ENCODE peak calls at places on chromosomes 3 and 15, in six cellular contexts. H, R, J, P, Z and I are unnamed samples. For H3K36me3 and H3K4me1, the result is how much of the 10 kb centered on the place peaks cover.

GRCh38 chr3:73029321-73029796 is 32.1 kb upstream of the EBLN2 start:
- DNase-seq in J (no peak), H (no peak), Z (no peak), R (no peak), P (no peak), I (no peak)

GRCh38 chr3:56878046-56878445 is 76.3 kb upstream of the ARHGEF3 start:
- DNase-seq in J (no peak), P (peak), Z (no peak), H (no peak), R (no peak), I (no peak)

GRCh38 chr3:161372321-161373260 is 1.3 kb upstream of the SPTSSB start:
- DNase-seq in J (no peak), P (peak), H (peak), Z (peak), R (no peak), I (peak)

GRCh38 chr3:120445654-120446053 is 5.1 kb downstream of the FSTL1 start:
- DNase-seq in J (no peak), P (no peak), R (no peak), Z (no peak), H (no peak), I (no peak)

GRCh38 chr3:69738291-69738690 is 973 bp upstream of the MITF start:
- DNase-seq in J (no peak), P (peak), R (no peak), Z (no peak), H (no peak), I (no peak)

GRCh38 chr3:24451461-24452099 is 43.1 kb downstream of the THRB start:
- DNase-seq in J (no peak), Z (peak), H (no peak), R (no peak), P (no peak), I (peak)

GRCh38 chr3:165459111-165459510 is 262.9 kb upstream of the SLITRK3 start:
- DNase-seq in J (no peak), R (no peak), H (no peak), Z (no peak), P (no peak), I (no peak)

GRCh38 chr3:38027466-38028465 is 1.7 kb downstream of the PLCD1 start:
- DNase-seq in Z (no peak), J (no peak), R (peak), P (no peak), H (no peak), I (no peak)

GRCh38 chr3:129238945-129239705 is 10.3 kb upstream of the COPG1 start:
- DNase-seq in J (no peak), H (no peak), R (no peak), Z (no peak), P (no peak), I (no peak)

GRCh38 chr3:180802837-180803236 is 109.6 kb upstream of the FXR1 start:
- DNase-seq in P (peak), J (no peak), H (no peak), Z (no peak), R (no peak), I (no peak)

GRCh38 chr3:139514741-139515140 is 24.8 kb downstream of the RBP1 start:
- DNase-seq in P (no peak), Z (no peak), R (no peak), J (no peak), H (no peak), I (no peak)

GRCh38 chr3:172112348-172113123 is 73.2 kb downstream of the FNDC3B start:
- DNase-seq in Z (no peak), R (no peak), H (no peak), P (no peak), J (no peak), I (no peak)

GRCh38 chr3:172111163-172111562 is 71.8 kb downstream of the FNDC3B start:
- DNase-seq in Z (no peak), J (no peak), R (no peak), H (no peak), P (no peak), I (no peak)

GRCh38 chr3:172115059-172115458 is 75.7 kb downstream of the FNDC3B start:
- DNase-seq in J (no peak), P (no peak), Z (no peak), R (no peak), H (no peak), I (no peak)

GRCh38 chr3:172115787-172116186 is 76.4 kb downstream of the FNDC3B start:
- DNase-seq in J (no peak), R (no peak), H (no peak), P (no peak), Z (no peak), I (no peak)

DNA sequence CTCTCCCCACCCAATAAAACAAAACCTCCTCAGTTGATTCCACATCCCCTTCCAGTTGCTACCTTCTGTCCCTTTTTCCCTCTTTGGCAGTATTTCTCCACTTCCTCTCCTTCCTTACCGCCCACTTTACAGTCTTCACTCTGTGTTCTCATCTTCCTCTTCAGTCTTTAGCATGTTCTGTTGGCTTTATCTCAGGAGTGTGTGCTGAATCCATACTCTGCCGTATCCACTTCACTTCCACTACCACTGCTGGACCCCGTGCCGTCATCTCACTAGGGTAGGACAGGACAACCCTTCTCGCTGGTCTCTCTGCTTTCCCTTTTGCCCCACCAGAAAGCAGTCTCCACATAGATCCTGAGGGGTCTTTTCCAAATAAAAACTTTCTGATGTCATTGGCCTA is 74.3 kb downstream of the FNDC3B start:
- DNase-seq in P (no peak), Z (no peak), J (no peak), R (no peak), H (no peak), I (no peak)
- H3K36me3 ChIP-seq in P (under half), Z (under half), J (under half), R (under half), H (under half), I (under half)

GRCh38 chr15:78069052-78069414 is 8.5 kb downstream of the TBC1D2B start:
- DNase-seq in R (no peak), H (no peak), J (no peak), Z (no peak), P (no peak), I (no peak)
- H3K4me1 ChIP-seq in R (half or more), H (under half), J (half or more), Z (under half), P (under half), I (under half)

DNA sequence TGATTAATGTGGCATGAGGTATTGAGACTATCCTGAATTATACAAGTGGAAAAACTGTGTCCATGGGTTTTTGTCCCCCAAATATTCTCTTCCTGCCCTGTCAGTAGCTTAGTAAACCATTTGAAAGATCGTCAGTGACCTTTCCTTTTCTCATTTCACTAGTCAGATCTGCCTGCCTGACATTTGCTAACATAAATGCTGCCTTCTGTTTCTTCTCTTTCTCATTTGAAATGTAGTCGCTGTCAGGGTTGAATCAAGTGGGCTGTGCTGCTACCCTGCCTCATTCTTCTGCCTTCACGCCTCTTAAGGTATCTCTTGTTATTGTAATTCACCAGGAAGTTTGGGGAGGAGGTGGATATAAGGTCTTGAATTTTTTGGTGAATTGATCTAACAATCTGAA is 67.5 kb downstream of the LRCH3 start:
- DNase-seq in Z (no peak), R (no peak), J (no peak), H (no peak), P (no peak), I (no peak)
- H3K36me3 ChIP-seq in Z (under half), R (under half), J (under half), H (under half), P (under half), I (under half)

GRCh38 chr15:38538328-38539007 is 26.1 kb downstream of the RASGRP1 start:
- DNase-seq in P (no peak), H (no peak), J (no peak), R (no peak), Z (no peak), I (no peak)
- H3K4me1 ChIP-seq in P (under half), H (under half), J (half or more), R (under half), Z (under half), I (under half)

GRCh38 chr15:69388259-69388658 is 25.9 kb upstream of the KIF23 start:
- DNase-seq in P (no peak), Z (no peak), J (no peak), H (no peak), R (no peak), I (no peak)

GRCh38 chr15:69384626-69385025 is 29.5 kb upstream of the KIF23 start:
- DNase-seq in H (no peak), J (no peak), P (no peak), R (no peak), Z (no peak), I (no peak)

GRCh38 chr15:69389426-69389825 is 24.7 kb upstream of the KIF23 start:
- DNase-seq in Z (no peak), P (no peak), R (peak), J (no peak), H (no peak), I (no peak)

GRCh38 chr15:69386284-69386683 is 27.9 kb upstream of the KIF23 start:
- DNase-seq in H (no peak), P (no peak), R (no peak), J (no peak), Z (no peak), I (no peak)

DNA sequence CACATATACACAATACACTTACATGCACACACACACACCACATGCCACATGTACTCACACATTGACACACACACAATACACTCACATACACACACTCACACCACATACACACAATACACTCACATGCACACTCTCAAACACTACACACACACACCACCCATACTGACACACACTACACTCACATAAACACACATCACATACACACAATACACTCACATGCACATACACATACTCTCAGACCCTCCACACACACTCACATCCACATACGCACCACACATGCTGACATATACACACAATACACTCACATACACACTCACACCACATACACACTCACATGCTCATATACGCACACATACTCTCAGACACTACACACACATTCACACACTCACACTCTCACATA is 28.3 kb upstream of the KIF23 start:
- DNase-seq in R (no peak), H (no peak), P (no peak), Z (no peak), J (no peak), I (no peak)
- H3K36me3 ChIP-seq in R (under half), H (under half), P (under half), Z (under half), J (under half), I (under half)

GRCh38 chr15:26438316-26438715 is 334.6 kb downstream of the GABRB3 start:
- DNase-seq in J (no peak), Z (no peak), P (no peak), H (no peak), R (no peak), I (no peak)
- H3K4me1 ChIP-seq in J (under half), Z (under half), P (under half), H (under half), R (under half), I (under half)

GRCh38 chr15:81312790-81313543 is 11.0 kb downstream of the STARD5 start:
- DNase-seq in Z (peak), J (no peak), P (no peak), R (peak), H (peak), I (no peak)

GRCh38 chr15:81313686-81314085 is 10.3 kb downstream of the STARD5 start:
- DNase-seq in R (no peak), H (no peak), P (no peak), J (no peak), Z (no peak), I (no peak)

GRCh38 chr15:81310480-81310879 is 13.5 kb downstream of the STARD5 start:
- DNase-seq in Z (no peak), R (no peak), H (no peak), P (no peak), J (no peak), I (no peak)

GRCh38 chr15:81309647-81310460 is 14.1 kb downstream of the STARD5 start:
- DNase-seq in R (no peak), P (no peak), J (no peak), H (no peak), Z (no peak), I (no peak)

GRCh38 chr15:81311834-81312459 is 12.0 kb downstream of the STARD5 start:
- DNase-seq in J (no peak), R (no peak), H (no peak), Z (no peak), P (no peak), I (no peak)
- H3K36me3 ChIP-seq in J (under half), R (under half), H (under half), Z (under half), P (under half), I (under half)